ENCODE peak calls at places on chromosomes 2 and 18, in seven cellular contexts. Y is HCT116, S is breast epithelium, C is SJSA1, M is aorta, W is bronchial epithelial cell, R is uterus. F is an unnamed sample. For H3K27me3, the result is how much of the 10 kb centered on the place peaks cover.

GRCh38 chr2:189465076-189465475 is 23.8 kb downstream of the WDR75 start:
- DNase-seq in Y (no peak), S (no peak), C (no peak), M (no peak), W (no peak), R (no peak), F (no peak)

GRCh38 chr18:31509571-31509970 is 11.6 kb downstream of the DSG2 start:
- DNase-seq in Y (no peak), S (no peak), C (peak), M (no peak), W (no peak), R (no peak), F (no peak)

GRCh38 chr2:10326707-10327594 is 24.2 kb downstream of the HPCAL1 start:
- DNase-seq in Y (no peak), S (no peak), C (no peak), M (peak), W (no peak), R (no peak), F (no peak)

GRCh38 chr18:54089749-54090459 is 134.6 kb downstream of the MBD2 start:
- DNase-seq in Y (no peak), S (no peak), C (no peak), M (no peak), W (peak), R (no peak), F (no peak)

GRCh38 chr2:165407464-165407863 is 62.0 kb upstream of the CSRNP3 start:
- DNase-seq in Y (no peak), S (no peak), C (no peak), M (no peak), W (no peak), R (no peak), F (no peak)

GRCh38 chr2:62297642-62298010 is 101.7 kb downstream of the B3GNT2 start:
- DNase-seq in Y (no peak), S (no peak), C (no peak), M (no peak), W (no peak), R (no peak), F (no peak)

GRCh38 chr2:236548179-236548918 is 21.3 kb upstream of the ACKR3 start:
- DNase-seq in Y (no peak), S (no peak), C (no peak), M (no peak), W (no peak), R (no peak), F (no peak)

GRCh38 chr2:9782197-9782719 is 61.0 kb upstream of the TAF1B start:
- DNase-seq in Y (no peak), S (peak), C (no peak), M (no peak), W (peak), R (no peak), F (no peak)

GRCh38 chr2:69386376-69386775 is 651 bp downstream of the GFPT1 start:
- DNase-seq in Y (no peak), S (no peak), C (peak), M (no peak), W (no peak), R (no peak), F (no peak)

GRCh38 chr18:13018379-13018778 is 27.2 kb downstream of the CEP192 start:
- DNase-seq in Y (no peak), S (no peak), C (no peak), M (no peak), W (no peak), R (no peak), F (no peak)

GRCh38 chr2:178419123-178419522 is 31.9 kb downstream of the PRKRA start:
- DNase-seq in Y (no peak), S (no peak), C (no peak), M (no peak), W (peak), R (no peak), F (no peak)

GRCh38 chr2:86608832-86609231 is 14.8 kb downstream of the RNF103 start:
- DNase-seq in Y (no peak), S (no peak), C (no peak), M (no peak), W (no peak), R (no peak), F (no peak)

GRCh38 chr18:76803814-76804213 is 18.5 kb upstream of the ZNF236 start:
- DNase-seq in Y (no peak), S (peak), C (peak), M (no peak), W (peak), R (peak), F (peak)

GRCh38 chr2:118850171-118850900 is 2.9 kb upstream of the EN1 start:
- DNase-seq in Y (no peak), S (no peak), C (no peak), M (no peak), W (no peak), R (no peak), F (no peak)

GRCh38 chr2:27086722-27087446 is at the start of gene KHK:
- DNase-seq in Y (no peak), S (peak), C (no peak), M (peak), W (peak), R (peak), F (no peak)

GRCh38 chr2:1115843-1116539 is 165.3 kb downstream of the SNTG2 start:
- DNase-seq in Y (no peak), S (no peak), C (no peak), M (no peak), W (no peak), R (no peak), F (no peak)

GRCh38 chr2:216404010-216404618 is 8.2 kb upstream of the SMARCAL1 start:
- DNase-seq in Y (peak), S (no peak), C (peak), M (no peak), W (peak), R (no peak), F (peak)

GRCh38 chr2:165113414-165113813 is 90.4 kb downstream of the SCN3A start:
- DNase-seq in Y (no peak), S (no peak), C (peak), M (no peak), W (no peak), R (no peak), F (no peak)

GRCh38 chr2:239188536-239188935 is 212.3 kb downstream of the HDAC4 start:
- DNase-seq in Y (no peak), S (peak), C (no peak), M (peak), W (no peak), R (no peak), F (no peak)

GRCh38 chr2:162582357-162582798 is 238.4 kb downstream of the GCA start:
- DNase-seq in Y (no peak), S (no peak), C (no peak), M (no peak), W (peak), R (no peak), F (no peak)

GRCh38 chr2:26970928-26971627 is 641 bp downstream of the MAPRE3 start:
- DNase-seq in Y (no peak), S (no peak), C (no peak), M (peak), W (peak), R (peak), F (no peak)

GRCh38 chr18:57542801-57543427 is 43.6 kb downstream of the FECH start:
- DNase-seq in Y (no peak), S (no peak), C (no peak), M (no peak), W (peak), R (no peak), F (no peak)

GRCh38 chr2:201363857-201364560 is 6.9 kb upstream of the FLACC1 start:
- DNase-seq in Y (peak), S (no peak), C (no peak), M (no peak), W (peak), R (no peak), F (no peak)

GRCh38 chr2:183408562-183408961 is 284.3 kb downstream of the NUP35 start:
- DNase-seq in Y (no peak), S (no peak), C (no peak), M (no peak), W (no peak), R (no peak), F (no peak)

DNA sequence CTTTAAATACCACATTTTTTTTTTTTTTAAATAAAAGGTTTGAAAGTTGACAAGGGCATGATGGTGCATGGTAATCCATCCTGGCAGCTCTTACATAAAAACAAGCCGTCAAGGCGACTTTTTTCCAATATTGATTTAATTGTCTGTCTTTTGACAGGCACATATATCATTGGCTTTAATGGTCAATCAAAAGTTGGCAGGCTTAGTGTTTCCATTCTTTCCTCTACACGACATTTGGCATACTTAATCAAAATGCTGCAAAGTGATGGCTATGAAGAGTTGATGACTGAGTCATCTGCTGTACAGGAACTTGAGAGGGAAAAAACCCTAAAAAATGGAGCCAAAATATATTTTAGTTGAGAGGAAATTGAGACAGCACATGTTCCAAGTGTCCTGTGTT is 3.0 kb downstream of the TSHZ1 start:
- DNase-seq in Y (no peak), S (no peak), C (no peak), M (no peak), W (peak), R (no peak), F (no peak)
- H3K27me3 ChIP-seq in Y (under half), S (under half), C (under half), M (under half), W (under half), R (under half), F (under half)

DNA sequence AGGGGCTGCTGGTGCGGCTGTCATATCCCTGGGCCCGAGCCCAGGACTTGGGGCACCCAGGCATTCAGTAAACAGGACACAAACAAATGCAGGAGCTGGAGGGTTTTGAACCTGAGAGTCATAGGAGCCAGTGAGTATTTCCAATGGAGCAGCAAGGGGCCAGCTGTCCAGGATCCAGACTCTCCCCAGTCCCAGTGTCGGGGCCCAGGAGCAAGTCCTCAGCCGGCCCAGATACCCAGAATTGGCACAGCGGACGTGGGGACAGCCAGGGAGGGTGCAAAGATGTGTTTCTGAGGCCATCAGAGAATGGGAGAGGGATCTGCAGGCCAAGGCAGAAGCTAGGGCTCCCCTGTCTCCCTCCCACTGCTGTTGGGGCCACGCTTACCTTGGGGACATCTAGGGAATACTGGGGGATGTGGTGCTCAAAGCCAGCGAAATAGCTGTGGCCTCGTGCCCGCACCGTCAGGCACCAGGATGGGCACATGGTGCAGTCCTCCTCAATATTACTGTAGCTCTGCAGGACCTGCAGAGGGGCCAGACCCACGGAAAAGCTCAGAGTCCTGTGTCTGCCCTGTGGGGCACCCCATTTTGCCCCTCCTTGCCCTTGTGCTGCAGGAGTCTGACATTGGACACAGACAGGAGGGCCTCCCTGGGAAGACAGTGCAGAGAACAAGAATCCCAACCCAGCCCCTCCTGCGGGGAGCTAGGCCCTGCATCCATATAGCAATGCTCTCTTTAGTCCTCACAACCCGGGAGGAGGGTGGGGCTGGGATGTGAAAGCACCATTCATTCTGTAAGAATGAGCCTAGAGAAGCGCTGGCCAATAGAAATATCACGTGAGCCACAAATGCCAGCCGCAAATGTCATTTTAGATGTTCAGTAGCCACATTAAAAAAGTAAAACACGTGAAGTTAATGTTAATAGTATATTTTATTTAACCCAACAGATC is 15.4 kb downstream of the CFAP65 start:
- DNase-seq in Y (no peak), S (no peak), C (no peak), M (peak), W (no peak), R (no peak), F (no peak)
- H3K27me3 ChIP-seq in Y (under half), S (under half), C (under half), M (under half), W (under half), R (under half), F (under half)

GRCh38 chr2:96501471-96501874 is 3.7 kb downstream of the NEURL3 start:
- DNase-seq in Y (no peak), S (no peak), C (no peak), M (no peak), W (no peak), R (no peak), F (no peak)

GRCh38 chr2:96500385-96501066 is 4.6 kb downstream of the NEURL3 start:
- DNase-seq in Y (no peak), S (no peak), C (no peak), M (no peak), W (no peak), R (no peak), F (no peak)

GRCh38 chr2:96501886-96502810 is 3.0 kb downstream of the NEURL3 start:
- DNase-seq in Y (no peak), S (no peak), C (no peak), M (no peak), W (no peak), R (no peak), F (no peak)

GRCh38 chr2:96498023-96498431 is 7.1 kb downstream of the NEURL3 start:
- DNase-seq in Y (no peak), S (no peak), C (no peak), M (no peak), W (no peak), R (no peak), F (no peak)

GRCh38 chr2:96499061-96499960 is 5.8 kb downstream of the NEURL3 start:
- DNase-seq in Y (no peak), S (no peak), C (no peak), M (no peak), W (no peak), R (no peak), F (no peak)
- H3K27me3 ChIP-seq in Y (under half), S (under half), C (under half), M (under half), W (under half), R (under half), F (under half)

GRCh38 chr2:72927619-72928537 is 10.6 kb downstream of the EMX1 start:
- DNase-seq in Y (no peak), S (no peak), C (no peak), M (peak), W (no peak), R (peak), F (no peak)

GRCh38 chr2:72931280-72931910 is 14.1 kb downstream of the EMX1 start:
- DNase-seq in Y (no peak), S (peak), C (no peak), M (peak), W (peak), R (no peak), F (no peak)

GRCh38 chr2:72926368-72926767 is 9.0 kb downstream of the EMX1 start:
- DNase-seq in Y (no peak), S (no peak), C (no peak), M (no peak), W (no peak), R (no peak), F (no peak)

GRCh38 chr2:72927066-72927465 is 9.7 kb downstream of the EMX1 start:
- DNase-seq in Y (no peak), S (no peak), C (no peak), M (no peak), W (no peak), R (no peak), F (no peak)

DNA sequence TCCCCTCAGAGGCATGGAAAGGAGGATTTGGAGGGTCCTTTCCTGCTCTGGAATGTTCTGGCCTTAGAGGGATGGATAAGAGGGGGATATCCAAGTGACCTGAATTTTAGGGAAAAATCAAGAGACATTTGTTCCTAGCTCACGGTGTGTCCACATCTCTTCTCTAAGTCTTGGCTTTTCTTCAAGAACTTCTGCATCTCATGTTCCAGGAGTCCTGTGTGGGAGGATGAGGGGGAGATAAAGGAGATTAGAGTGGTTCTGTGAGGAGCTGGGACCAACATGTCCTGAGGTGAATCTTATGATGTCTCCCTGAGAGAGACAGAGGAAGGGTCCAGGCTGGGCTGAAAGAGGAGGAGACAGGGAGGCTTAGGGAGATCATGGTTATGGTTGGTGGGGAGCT is 11.7 kb downstream of the EMX1 start:
- DNase-seq in Y (no peak), S (no peak), C (no peak), M (no peak), W (no peak), R (no peak), F (no peak)
- H3K27me3 ChIP-seq in Y (under half), S (half or more), C (half or more), M (under half), W (under half), R (under half), F (half or more)

GRCh38 chr2:23390152-23390551 is 5.2 kb downstream of the KLHL29 start:
- DNase-seq in Y (no peak), S (no peak), C (peak), M (no peak), W (peak), R (no peak), F (no peak)

GRCh38 chr2:23388292-23388691 is 3.3 kb downstream of the KLHL29 start:
- DNase-seq in Y (no peak), S (no peak), C (no peak), M (no peak), W (no peak), R (no peak), F (no peak)

GRCh38 chr2:23387849-23388248 is 2.9 kb downstream of the KLHL29 start:
- DNase-seq in Y (no peak), S (no peak), C (no peak), M (no peak), W (no peak), R (no peak), F (no peak)

GRCh38 chr2:23387221-23387550 is 2.2 kb downstream of the KLHL29 start:
- DNase-seq in Y (no peak), S (no peak), C (no peak), M (no peak), W (no peak), R (no peak), F (no peak)

DNA sequence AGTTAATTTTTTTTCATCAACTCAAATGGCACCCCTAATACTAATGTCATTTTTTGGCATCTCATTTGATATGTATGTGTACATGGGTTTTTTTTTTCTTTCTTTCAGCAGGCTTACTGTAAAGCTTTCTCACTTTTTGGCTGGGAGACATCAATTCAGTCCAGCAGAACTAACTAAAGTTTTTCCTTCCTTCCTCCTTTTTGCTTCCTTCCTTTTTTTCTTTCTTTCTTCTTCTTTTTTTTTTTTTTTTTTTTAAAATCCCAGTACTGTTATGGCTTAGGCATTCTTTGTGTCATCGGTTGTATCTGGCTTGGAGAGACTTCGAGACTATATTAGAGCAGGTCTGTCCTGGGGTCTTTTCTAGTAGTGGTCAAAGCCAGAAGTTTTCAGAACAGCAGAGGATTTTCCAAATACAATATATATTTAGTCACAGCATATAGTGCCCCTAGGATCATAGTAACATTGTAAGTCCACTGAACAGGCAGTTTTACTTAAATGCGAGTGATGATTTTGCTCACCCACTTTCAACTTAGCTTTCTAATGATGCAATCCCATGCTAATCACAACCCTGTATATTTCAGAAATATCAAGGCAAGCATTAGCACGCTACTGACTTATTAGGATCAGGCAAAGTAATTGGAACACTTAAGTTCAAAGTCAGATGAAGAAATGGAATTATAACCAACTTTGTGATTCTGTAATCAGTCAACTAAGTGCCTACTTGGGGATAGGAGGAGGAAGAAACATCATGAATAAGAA is 4.0 kb downstream of the KLHL29 start:
- DNase-seq in Y (no peak), S (no peak), C (no peak), M (no peak), W (no peak), R (no peak), F (no peak)
- H3K27me3 ChIP-seq in Y (under half), S (under half), C (under half), M (under half), W (under half), R (under half), F (under half)

DNA sequence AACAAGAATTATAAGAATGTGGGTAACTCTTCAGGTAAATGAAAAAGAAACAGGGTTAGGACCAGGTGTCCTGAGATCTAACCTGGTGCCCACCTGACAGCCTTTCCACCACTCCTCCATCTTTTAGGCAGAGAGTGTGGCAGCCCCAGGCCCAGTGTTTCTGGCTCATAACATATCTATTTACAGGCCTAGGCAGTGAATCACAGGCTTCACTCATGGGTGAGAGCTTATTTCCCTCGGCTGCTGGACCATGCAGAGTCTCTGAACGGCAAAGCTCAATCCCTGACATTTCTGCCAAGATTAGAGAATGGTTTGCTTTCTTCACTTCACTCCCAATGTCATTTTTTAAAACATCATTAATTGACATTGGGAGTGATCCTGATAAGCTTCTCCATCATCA is 323.8 kb downstream of the SETBP1 start:
- DNase-seq in Y (no peak), S (no peak), C (no peak), M (no peak), W (no peak), R (no peak), F (no peak)
- H3K27me3 ChIP-seq in Y (under half), S (under half), C (under half), M (under half), W (under half), R (under half), F (under half)

GRCh38 chr2:45845058-45845457 is 193.6 kb downstream of the PRKCE start:
- DNase-seq in Y (no peak), S (no peak), C (no peak), M (no peak), W (no peak), R (no peak), F (no peak)
- H3K27me3 ChIP-seq in Y (under half), S (under half), C (under half), M (under half), W (under half), R (under half), F (under half)